ENCODE peak calls at places on chromosome 16, in five cellular contexts. One of them, this sample, is unnamed.

GRCh38 chr16:48361012-48361411 is 24.2 kb downstream of the SIAH1 start:
- DNase-seq in GM12878: no peak
- DNase-seq in HepG2: no peak
- DNase-seq in A549: no peak
- DNase-seq in K562: no peak
- DNase-seq in this sample: no peak

GRCh38 chr16:87860553-87861299 is 8.6 kb downstream of the SLC7A5 start:
- DNase-seq in HepG2: peak; percentile 84
- DNase-seq in K562: peak; percentile 13
- DNase-seq in GM12878: no peak
- DNase-seq in A549: peak; percentile 27
- DNase-seq in this sample: peak; percentile 38

GRCh38 chr16:86042996-86043725 is 144.2 kb downstream of the IRF8 start:
- DNase-seq in A549: no peak
- DNase-seq in GM12878: no peak
- DNase-seq in K562: no peak
- DNase-seq in HepG2: no peak
- DNase-seq in this sample: no peak

GRCh38 chr16:25493136-25493811 is 198.5 kb upstream of the HS3ST4 start:
- DNase-seq in GM12878: no peak
- DNase-seq in HepG2: no peak
- DNase-seq in A549: no peak
- DNase-seq in K562: no peak
- DNase-seq in this sample: no peak

GRCh38 chr16:86751081-86752030 is 173.0 kb downstream of the FOXL1 start:
- DNase-seq in GM12878: no peak
- DNase-seq in K562: no peak
- DNase-seq in A549: no peak
- DNase-seq in HepG2: no peak
- DNase-seq in this sample: peak; percentile 86

GRCh38 chr16:3256876-3257465 is 538 bp upstream of the MEFV start:
- DNase-seq in GM12878: no peak
- DNase-seq in K562: no peak
- DNase-seq in A549: no peak
- DNase-seq in HepG2: no peak
- DNase-seq in this sample: no peak

GRCh38 chr16:21980032-21980431 is 20.9 kb downstream of the PDZD9 start:
- DNase-seq in A549: no peak
- DNase-seq in GM12878: no peak
- DNase-seq in HepG2: no peak
- DNase-seq in K562: no peak
- DNase-seq in this sample: no peak

GRCh38 chr16:88282221-88283041 is 100.3 kb upstream of the ZNF469 start:
- DNase-seq in K562: no peak
- DNase-seq in A549: no peak
- DNase-seq in HepG2: no peak
- DNase-seq in GM12878: no peak
- DNase-seq in this sample: no peak

GRCh38 chr16:56710181-56710737 is 19.7 kb upstream of the NUP93 start:
- DNase-seq in GM12878: no peak
- DNase-seq in A549: no peak
- DNase-seq in HepG2: no peak
- DNase-seq in K562: no peak
- DNase-seq in this sample: no peak

GRCh38 chr16:73166972-73167550 is 119.1 kb upstream of the ZFHX3 start:
- DNase-seq in K562: no peak
- DNase-seq in HepG2: no peak
- DNase-seq in A549: no peak
- DNase-seq in GM12878: no peak
- DNase-seq in this sample: no peak
- H3K27ac ChIP-seq in K562: no peak overlapping the region
- H3K27ac ChIP-seq in HepG2: no peak overlapping the region
- H3K27ac ChIP-seq in A549: no peak overlapping the region
- H3K27ac ChIP-seq in GM12878: no peak overlapping the region
- H3K27ac ChIP-seq in this sample: no peak overlapping the region

DNA sequence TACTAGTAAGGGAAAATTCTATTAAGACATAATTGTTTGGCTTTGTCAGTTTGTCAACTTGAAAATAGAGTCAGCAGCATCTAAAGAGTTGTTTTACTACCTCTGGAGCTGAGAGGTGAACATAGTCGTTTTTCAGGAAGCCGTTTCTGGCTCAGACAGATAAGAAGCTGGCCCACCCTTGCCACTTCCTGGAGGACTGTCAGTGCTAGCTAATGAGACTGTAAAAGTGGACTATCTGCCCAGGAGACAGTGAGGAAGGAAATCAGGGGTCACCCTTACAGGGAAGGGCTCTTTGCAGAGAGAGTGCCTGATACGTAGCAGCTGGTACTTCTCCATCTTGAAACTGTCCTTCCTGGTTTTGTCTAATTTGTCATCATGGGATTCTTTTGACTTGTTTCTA is 328.7 kb downstream of the WWOX start:
- DNase-seq in A549: no peak
- DNase-seq in GM12878: no peak
- DNase-seq in K562: no peak
- DNase-seq in HepG2: no peak
- DNase-seq in this sample: no peak
- H3K4me2 ChIP-seq in A549: no peak overlapping the region
- H3K4me2 ChIP-seq in GM12878: no peak overlapping the region
- H3K4me2 ChIP-seq in K562: peak overlapping the region; percentile 39
- H3K4me2 ChIP-seq in HepG2: no peak overlapping the region
- H3K4me2 ChIP-seq in this sample: no peak overlapping the region

DNA sequence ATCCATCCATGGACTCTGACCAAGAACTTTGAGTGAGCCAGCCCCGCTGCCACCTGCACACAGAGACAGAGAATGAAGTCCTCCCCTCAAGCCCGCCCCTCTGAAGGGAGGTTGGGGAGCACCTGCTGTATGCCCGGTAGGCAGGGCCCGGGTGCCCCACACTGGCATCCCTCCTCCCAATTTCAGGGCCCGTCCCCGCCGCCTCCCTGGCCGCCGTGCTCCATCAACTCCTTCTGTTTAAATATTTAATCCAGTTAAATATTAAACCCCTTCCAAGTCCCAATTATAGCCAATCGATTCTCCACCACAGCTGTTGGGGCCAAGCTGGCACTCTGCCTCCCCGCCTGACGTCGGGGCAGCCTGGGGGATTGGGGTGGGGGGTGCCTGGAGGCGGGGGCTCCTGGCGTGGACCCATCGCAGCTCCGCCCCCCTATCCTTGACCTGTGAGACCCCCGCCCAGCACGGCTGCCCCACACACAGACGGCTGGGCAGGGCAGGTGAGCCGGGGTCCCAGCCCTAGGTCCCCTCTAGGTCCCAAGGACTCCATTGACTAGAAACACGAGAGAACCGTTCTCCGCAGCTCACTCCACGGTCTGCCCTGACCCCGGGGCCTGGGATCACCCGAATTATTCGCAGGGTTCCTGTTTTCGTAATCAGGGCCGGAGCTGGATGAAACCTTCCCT is 18.0 kb upstream of the CACNA1H start:
- DNase-seq in GM12878: no peak
- DNase-seq in K562: no peak
- DNase-seq in A549: no peak
- DNase-seq in HepG2: no peak
- DNase-seq in this sample: no peak
- TF ChIP-seq MYC in GM12878: no peak
- TF ChIP-seq MYC in K562: no peak
- TF ChIP-seq MYC in A549: no peak
- TF ChIP-seq MYC in HepG2: no peak
- TF ChIP-seq MYC in this sample: no peak

GRCh38 chr16:27242868-27243590 is 25.5 kb downstream of the NSMCE1 start:
- DNase-seq in GM12878: peak; percentile 71
- DNase-seq in K562: no peak
- DNase-seq in A549: peak; percentile 35
- DNase-seq in HepG2: peak; percentile 83
- DNase-seq in this sample: peak; percentile 96
- H3K27ac ChIP-seq in GM12878: peak overlapping the region; percentile 47
- H3K27ac ChIP-seq in K562: peak overlapping the region; percentile 33
- H3K27ac ChIP-seq in A549: peak overlapping the region; percentile 9
- H3K27ac ChIP-seq in HepG2: peak overlapping the region; percentile 45
- H3K27ac ChIP-seq in this sample: peak overlapping the region; percentile 96

This sample was measured in endothelial cell of umbilical vein.